ENCODE peak calls at places on chromosomes 1 and 21, in four cellular contexts. R is esophagus muscularis mucosa, K is astrocyte of the cerebellum, I is left lung. J is an unnamed sample.

GRCh38 chr1:230987446-230987845 is 8.6 kb downstream of the ARV1 start:
- DNase-seq in K (no peak), I (no peak), R (no peak), J (no peak)

GRCh38 chr1:63124666-63125191 is 197.6 kb upstream of the FOXD3 start:
- DNase-seq in K (peak; percentile 89), I (no peak), R (no peak), J (no peak)

GRCh38 chr1:156928043-156928602 is 7.7 kb downstream of the LRRC71 start:
- DNase-seq in K (no peak), I (no peak), R (no peak), J (no peak)

GRCh38 chr21:26977741-26978140 is 10.9 kb upstream of the ADAMTS5 start:
- DNase-seq in I (no peak), R (no peak), K (no peak), J (no peak)

GRCh38 chr1:90133133-90133532 is 138.2 kb downstream of the ZNF326 start:
- DNase-seq in I (no peak), K (peak; percentile 24), R (no peak), J (no peak)

GRCh38 chr1:43708006-43708412 is 673 bp downstream of the ST3GAL3 start:
- DNase-seq in I (no peak), R (no peak), K (no peak), J (no peak)

GRCh38 chr1:59597420-59598199 is 217.1 kb upstream of the HOOK1 start:
- DNase-seq in R (no peak), K (no peak), I (no peak), J (no peak)

GRCh38 chr1:72557446-72558049 is 275.2 kb upstream of the NEGR1 start:
- DNase-seq in K (no peak), I (no peak), R (no peak), J (no peak)

GRCh38 chr1:157595356-157595755 is 2.5 kb downstream of the FCRL4 start:
- DNase-seq in R (peak; percentile 53), I (no peak), K (no peak), J (no peak)

GRCh38 chr1:43482240-43482639 is 28.5 kb upstream of the HYI start:
- DNase-seq in K (no peak), R (no peak), I (no peak), J (no peak)

GRCh38 chr21:44952116-44952928 is 12.5 kb downstream of the SLX9 start:
- DNase-seq in R (no peak), I (peak; percentile 67), K (no peak), J (no peak)

GRCh38 chr1:23194119-23194984 is 22.9 kb downstream of the HTR1D start:
- DNase-seq in R (no peak), K (peak; percentile 85), I (no peak), J (no peak)

GRCh38 chr1:232226197-232226681 is 403.7 kb downstream of the SIPA1L2 start:
- DNase-seq in K (peak; percentile 70), R (peak; percentile 74), I (no peak), J (no peak)

GRCh38 chr1:86872086-86872485 is 41.8 kb downstream of the SELENOF start:
- DNase-seq in I (no peak), K (peak; percentile 5), R (no peak), J (no peak)

GRCh38 chr1:217039926-217040325 is 316.7 kb upstream of the ESRRG start:
- DNase-seq in I (no peak), K (no peak), R (peak; percentile 50), J (no peak)

GRCh38 chr21:33685613-33686197 is 43.4 kb downstream of the ITSN1 start:
- DNase-seq in R (no peak), I (no peak), K (peak; percentile 66), J (no peak)

GRCh38 chr21:31870472-31870871 is 2.3 kb upstream of the HUNK start:
- DNase-seq in K (no peak), R (no peak), I (no peak), J (no peak)

GRCh38 chr1:154574715-154575114 is 7.1 kb downstream of the CHRNB2 start:
- DNase-seq in K (no peak), R (no peak), I (no peak), J (no peak)

GRCh38 chr1:103447471-103447870 is 78.0 kb upstream of the RNPC3 start:
- DNase-seq in R (no peak), K (no peak), I (no peak), J (no peak)

GRCh38 chr1:43952731-43953350 is 6.1 kb downstream of the IPO13 start:
- DNase-seq in R (no peak), I (no peak), K (no peak), J (no peak)

GRCh38 chr1:91842056-91842455 is 43.9 kb downstream of the TGFBR3 start:
- DNase-seq in K (no peak), I (no peak), R (no peak), J (no peak)

GRCh38 chr1:15830284-15830657 is 17.2 kb upstream of the SPEN start:
- DNase-seq in K (no peak), R (no peak), I (no peak), J (no peak)
- TF ChIP-seq CTCF in K (no peak), R (no peak), I (no peak), J (no peak)

GRCh38 chr1:181190362-181191035 is 102.0 kb downstream of the IER5 start:
- DNase-seq in I (no peak), R (no peak), K (no peak), J (no peak)
- TF ChIP-seq CTCF in I (no peak), R (no peak), K (no peak), J (no peak)

DNA sequence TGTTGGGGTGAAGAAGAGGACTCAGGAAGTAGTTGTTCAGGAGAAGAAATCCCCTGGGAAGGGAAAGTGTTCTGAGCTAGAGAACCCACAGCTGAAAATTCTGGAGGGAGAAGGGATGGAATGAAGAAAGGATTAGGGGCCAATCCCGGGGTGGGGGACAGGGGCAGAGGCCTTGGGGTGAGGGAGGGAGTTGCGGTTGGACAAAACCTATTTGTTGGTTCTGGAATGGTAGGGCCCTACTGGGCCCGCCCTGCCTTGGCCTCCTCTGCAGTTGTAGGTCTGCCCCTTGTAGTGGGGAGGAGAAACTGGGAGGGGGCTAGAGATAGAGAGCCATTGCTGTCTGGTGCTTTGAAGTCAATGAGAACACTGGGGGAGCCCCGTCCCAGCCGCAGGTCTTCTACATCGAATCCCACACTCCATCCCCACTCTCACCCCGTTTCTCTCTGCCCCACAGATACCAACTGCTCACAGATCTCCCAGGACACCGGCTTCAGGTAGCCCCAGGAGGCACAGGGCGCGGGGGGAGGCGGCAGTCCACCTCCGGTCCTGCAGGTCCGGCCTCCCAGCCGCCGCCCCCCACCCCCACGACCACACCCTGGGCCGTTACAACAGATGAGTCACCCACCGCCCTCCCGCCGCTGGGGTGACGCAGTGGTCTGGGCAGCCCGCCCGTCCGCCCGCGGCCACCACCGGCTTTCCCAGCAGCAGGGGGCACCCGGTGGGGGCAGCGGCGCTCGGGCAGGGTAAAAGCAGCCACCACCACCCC is 1.1 kb downstream of the TAGLN2 start:
- DNase-seq in K (peak; percentile 78), R (peak; percentile 97), I (peak; percentile 95), J (peak; percentile 97)
- TF ChIP-seq CTCF in K (no peak), R (no peak), I (no peak), J (no peak)

DNA sequence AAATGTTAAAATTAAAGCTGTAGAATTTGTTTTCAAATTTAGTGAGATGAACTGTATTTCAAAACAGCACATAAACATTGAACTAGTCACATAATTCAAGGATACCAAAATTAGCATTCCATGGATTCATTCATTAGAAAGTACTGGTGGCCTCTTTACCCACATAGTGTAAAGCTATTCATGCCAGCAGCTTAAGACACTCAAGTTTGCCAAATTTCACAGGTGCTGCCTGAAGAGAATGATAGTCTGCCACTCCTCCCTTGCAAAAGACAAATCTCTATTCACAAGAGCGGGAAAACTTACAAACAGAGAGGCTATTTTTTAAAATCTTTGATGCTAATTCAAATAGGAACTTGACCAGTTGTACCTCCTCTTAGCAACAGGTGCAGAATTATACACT is 337.0 kb downstream of the BRINP3 start:
- DNase-seq in R (no peak), I (no peak), K (no peak), J (no peak)
- TF ChIP-seq CTCF in R (no peak), I (no peak), K (no peak), J (no peak)

DNA sequence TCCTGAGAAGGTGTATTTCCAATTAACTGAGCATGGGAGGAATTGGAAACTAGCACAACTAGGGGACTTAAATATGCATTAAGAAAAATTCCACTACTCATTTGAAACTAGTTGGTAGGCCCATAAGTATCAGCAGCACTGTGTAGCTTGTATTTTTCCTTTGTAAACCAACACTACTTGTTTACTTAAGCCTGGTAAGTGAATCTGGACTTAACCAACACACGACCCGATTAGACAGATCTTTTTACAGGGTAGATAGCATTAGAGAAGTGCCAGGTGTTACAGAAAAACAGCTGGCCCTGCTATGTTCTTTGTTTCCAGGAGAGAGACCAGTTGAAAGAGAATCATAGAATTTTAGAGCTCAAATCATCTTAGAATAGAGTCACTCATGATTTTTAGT is 136.3 kb upstream of the MAGI3 start:
- DNase-seq in R (no peak), K (no peak), I (no peak), J (no peak)
- TF ChIP-seq CTCF in R (no peak), K (no peak), I (no peak), J (no peak)

GRCh38 chr21:38179504-38179900 is 77.3 kb upstream of the KCNJ15 start:
- DNase-seq in I (no peak), R (no peak), K (no peak), J (no peak)
- TF ChIP-seq CTCF in I (no peak), R (no peak), K (no peak), J (no peak)

GRCh38 chr1:73998348-73998959 is 199.5 kb downstream of the LRRIQ3 start:
- DNase-seq in I (no peak), K (peak; percentile 26), R (no peak), J (no peak)
- TF ChIP-seq CTCF in I (peak; percentile 19), K (peak; percentile 25), R (peak; percentile 37), J (peak; percentile 61)

DNA sequence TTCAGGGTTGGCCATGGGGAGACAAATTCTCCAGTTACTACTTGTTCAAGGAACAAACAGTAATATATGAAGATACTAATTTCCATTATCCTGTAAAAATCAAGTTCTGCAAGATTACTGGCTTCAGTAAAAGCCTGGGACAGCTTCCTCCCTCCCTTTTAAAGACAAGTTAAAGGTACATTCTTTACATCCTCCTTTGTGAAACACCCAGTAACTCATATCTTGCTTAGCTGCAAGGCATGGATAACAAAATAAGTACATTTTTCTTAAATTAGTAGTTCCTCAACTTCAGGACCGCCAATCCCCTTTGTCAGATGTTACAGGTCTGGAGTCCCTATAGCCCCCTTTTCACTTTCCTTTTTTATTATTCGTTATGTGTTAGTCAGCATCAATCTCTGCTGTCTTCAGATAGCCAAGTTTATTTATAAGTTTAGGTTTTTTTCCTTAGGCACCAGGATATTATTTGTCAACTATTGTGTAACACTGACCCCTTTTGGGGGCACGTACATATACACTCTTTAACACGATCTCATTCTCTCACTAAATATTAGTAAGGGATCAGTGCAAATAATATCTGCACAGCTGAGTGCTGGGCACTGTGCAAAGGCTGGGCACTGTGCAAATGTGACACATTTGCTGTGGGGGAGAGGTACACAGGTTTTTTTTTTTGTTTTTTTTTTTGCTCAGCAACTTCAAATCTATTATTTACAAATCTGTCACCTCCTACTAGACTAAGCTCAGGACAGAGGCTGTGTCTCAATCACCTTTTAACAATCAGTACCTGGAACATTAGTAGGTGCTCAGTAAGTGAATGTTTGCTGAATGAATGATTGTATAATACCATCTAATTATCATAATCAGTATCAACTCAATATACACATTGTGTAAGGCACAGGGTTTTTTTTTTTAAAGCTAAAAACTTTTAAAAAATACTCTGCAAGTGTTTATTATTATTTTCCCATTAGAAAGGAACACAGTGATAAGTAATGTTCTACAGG is 9.6 kb downstream of the ERRFI1 start:
- DNase-seq in I (no peak), K (no peak), R (no peak), J (no peak)
- TF ChIP-seq CTCF in I (no peak), K (no peak), R (no peak), J (no peak)

GRCh38 chr1:36160949-36161485 is 5.1 kb downstream of the MAP7D1 start:
- DNase-seq in K (no peak), R (no peak), I (peak; percentile 87), J (no peak)
- TF ChIP-seq CTCF in K (peak; percentile 53), R (peak; percentile 37), I (no peak), J (peak; percentile 50)